ENCODE peak calls at places on chromosomes 12 and 14, in five cellular contexts. B is IMR-90, Y is heart left ventricle, R is prostate gland, V is A549. A is an unnamed sample.

GRCh38 chr12:123062682-123063426 is 82.4 kb downstream of the ARL6IP4 start:
- DNase-seq in Y (peak), B (peak), R (no peak), V (peak), A (peak)

GRCh38 chr12:5138256-5138655 is 94.6 kb downstream of the KCNA5 start:
- DNase-seq in Y (no peak), V (no peak), R (no peak), B (no peak), A (no peak)

GRCh38 chr12:42498549-42499247 is 90.8 kb downstream of the PRICKLE1 start:
- DNase-seq in R (no peak), Y (no peak), B (peak), V (no peak), A (no peak)

GRCh38 chr12:43312991-43313505 is 239.0 kb downstream of the ADAMTS20 start:
- DNase-seq in V (no peak), R (no peak), B (no peak), Y (no peak), A (no peak)

GRCh38 chr12:121186826-121187225 is 23.1 kb upstream of the P2RX4 start:
- DNase-seq in V (no peak), B (no peak), Y (no peak), R (no peak), A (no peak)

GRCh38 chr12:20486233-20486632 is 117.9 kb downstream of the PDE3A start:
- DNase-seq in V (no peak), R (no peak), B (peak), Y (no peak), A (no peak)

GRCh38 chr14:87049886-87050820 is 942.8 kb downstream of the GALC start:
- DNase-seq in R (no peak), V (peak), B (peak), Y (no peak), A (no peak)

GRCh38 chr14:71452987-71453386 is 479.2 kb upstream of the RGS6 start:
- DNase-seq in V (no peak), Y (no peak), B (no peak), R (no peak), A (no peak)

GRCh38 chr12:31011746-31012567 is 61.7 kb upstream of the DDX11 start:
- DNase-seq in V (no peak), B (no peak), Y (no peak), R (no peak), A (peak)

GRCh38 chr14:68653108-68653507 is 139.8 kb downstream of the ZFP36L1 start:
- DNase-seq in Y (no peak), R (no peak), V (no peak), B (no peak), A (peak)

GRCh38 chr14:53180272-53181221 is 27.4 kb upstream of the DDHD1 start:
- DNase-seq in Y (no peak), B (peak), V (no peak), R (no peak), A (no peak)

GRCh38 chr12:114319422-114319821 is 86.5 kb downstream of the TBX5 start:
- DNase-seq in R (no peak), Y (peak), B (peak), V (no peak), A (no peak)

GRCh38 chr14:100836961-100837811 is 11.3 kb downstream of the MEG3 start:
- DNase-seq in Y (no peak), B (no peak), V (no peak), R (no peak), A (no peak)

GRCh38 chr12:112389228-112389627 is 7.0 kb upstream of the HECTD4 start:
- DNase-seq in Y (no peak), B (no peak), V (no peak), R (no peak), A (no peak)

GRCh38 chr14:72559227-72559626 is 334.7 kb downstream of the DPF3 start:
- DNase-seq in Y (no peak), B (no peak), V (no peak), R (no peak), A (no peak)

GRCh38 chr14:81323094-81323493 is 77.0 kb downstream of the STON2 start:
- DNase-seq in V (no peak), B (no peak), R (no peak), Y (no peak), A (no peak)

GRCh38 chr12:96570579-96570978 is 81.2 kb downstream of the CFAP54 start:
- DNase-seq in Y (no peak), V (no peak), R (no peak), B (no peak), A (no peak)

GRCh38 chr12:25710149-25710548 is 157.1 kb upstream of the LMNTD1 start:
- DNase-seq in V (no peak), B (no peak), Y (no peak), R (no peak), A (no peak)

GRCh38 chr12:62928632-62929031 is 6.3 kb downstream of the PPM1H start:
- DNase-seq in B (no peak), V (no peak), Y (no peak), R (no peak), A (no peak)

GRCh38 chr12:76020731-76021672 is 10.6 kb downstream of the PHLDA1 start:
- DNase-seq in R (no peak), V (peak), Y (no peak), B (peak), A (no peak)

GRCh38 chr12:6120796-6121473 is 3.5 kb downstream of the VWF start:
- DNase-seq in B (no peak), V (no peak), Y (no peak), R (no peak), A (no peak)

GRCh38 chr14:101047326-101047725 is 143.8 kb upstream of the RTL1 start:
- DNase-seq in B (no peak), V (no peak), Y (no peak), R (no peak), A (no peak)

GRCh38 chr14:88790501-88791251 is 2.1 kb downstream of the EML5 start:
- DNase-seq in Y (no peak), R (no peak), B (no peak), V (no peak), A (no peak)

GRCh38 chr14:95784137-95784536 is 70.2 kb upstream of the TCL1A start:
- DNase-seq in V (no peak), B (peak), R (no peak), Y (no peak), A (no peak)

GRCh38 chr14:33509927-33510535 is 440.8 kb downstream of the EGLN3 start:
- DNase-seq in Y (no peak), V (no peak), R (no peak), B (no peak), A (no peak)

GRCh38 chr14:101754893-101755292 is 6.6 kb upstream of the PPP2R5C start:
- DNase-seq in R (no peak), B (no peak), Y (no peak), V (no peak), A (peak)

GRCh38 chr12:11577658-11578260 is 71.7 kb upstream of the ETV6 start:
- DNase-seq in Y (no peak), R (no peak), V (no peak), B (peak), A (no peak)

GRCh38 chr12:40226652-40227051 is 1.9 kb downstream of the LRRK2 start:
- DNase-seq in V (peak), B (peak), R (no peak), Y (peak), A (peak)

GRCh38 chr12:85968606-85969005 is 94.5 kb downstream of the NTS start:
- DNase-seq in R (no peak), V (no peak), B (no peak), Y (no peak), A (no peak)

DNA sequence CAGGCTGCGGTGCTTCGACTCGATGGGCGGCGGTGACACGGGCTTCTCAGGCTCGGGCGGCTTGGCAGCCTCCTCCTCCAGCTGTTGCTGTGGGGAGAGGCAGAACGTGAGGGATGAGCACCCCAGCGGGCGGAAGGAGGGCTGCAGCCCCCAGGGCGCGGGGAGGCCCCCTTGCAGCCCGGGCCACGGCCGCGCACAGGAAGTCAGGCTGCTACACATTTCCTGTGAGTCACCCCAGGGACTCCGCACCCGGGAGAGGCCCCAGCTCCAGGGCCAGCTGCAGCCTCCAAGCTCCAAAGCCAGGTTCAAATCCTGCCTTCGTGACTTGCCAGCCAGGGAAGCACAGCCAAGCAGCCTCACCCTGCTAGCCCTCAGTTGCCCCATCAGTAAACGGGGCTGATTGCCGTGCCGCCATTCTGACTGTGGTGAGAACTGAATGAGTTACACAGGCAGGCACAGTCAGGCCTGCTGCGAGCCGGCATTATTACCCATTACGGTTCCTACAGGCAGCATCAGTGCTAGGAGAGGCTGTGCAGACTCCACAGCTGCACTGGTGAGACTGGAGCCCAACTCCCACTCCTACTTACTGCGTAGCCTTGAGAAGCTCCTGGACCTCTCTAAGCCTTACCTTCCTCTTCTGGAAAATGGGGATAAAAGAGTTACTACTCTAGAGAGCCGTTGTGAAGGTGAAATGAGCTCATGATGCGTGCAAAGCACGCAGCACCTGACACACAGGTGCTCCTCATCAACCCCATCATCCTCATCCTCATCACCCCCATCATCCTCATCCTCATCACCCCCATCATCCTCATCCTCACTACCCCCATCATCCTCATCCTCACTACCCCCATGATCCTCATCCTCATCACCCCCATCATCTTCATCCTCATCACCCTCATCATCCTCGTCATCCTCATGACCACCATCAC is 100.9 kb downstream of the NCOR2 start:
- DNase-seq in R (no peak), V (no peak), B (peak), Y (peak), A (no peak)
- TF ChIP-seq POLR2A in R (no peak), V (no peak), B (no peak), Y (no peak), A (no peak)

DNA sequence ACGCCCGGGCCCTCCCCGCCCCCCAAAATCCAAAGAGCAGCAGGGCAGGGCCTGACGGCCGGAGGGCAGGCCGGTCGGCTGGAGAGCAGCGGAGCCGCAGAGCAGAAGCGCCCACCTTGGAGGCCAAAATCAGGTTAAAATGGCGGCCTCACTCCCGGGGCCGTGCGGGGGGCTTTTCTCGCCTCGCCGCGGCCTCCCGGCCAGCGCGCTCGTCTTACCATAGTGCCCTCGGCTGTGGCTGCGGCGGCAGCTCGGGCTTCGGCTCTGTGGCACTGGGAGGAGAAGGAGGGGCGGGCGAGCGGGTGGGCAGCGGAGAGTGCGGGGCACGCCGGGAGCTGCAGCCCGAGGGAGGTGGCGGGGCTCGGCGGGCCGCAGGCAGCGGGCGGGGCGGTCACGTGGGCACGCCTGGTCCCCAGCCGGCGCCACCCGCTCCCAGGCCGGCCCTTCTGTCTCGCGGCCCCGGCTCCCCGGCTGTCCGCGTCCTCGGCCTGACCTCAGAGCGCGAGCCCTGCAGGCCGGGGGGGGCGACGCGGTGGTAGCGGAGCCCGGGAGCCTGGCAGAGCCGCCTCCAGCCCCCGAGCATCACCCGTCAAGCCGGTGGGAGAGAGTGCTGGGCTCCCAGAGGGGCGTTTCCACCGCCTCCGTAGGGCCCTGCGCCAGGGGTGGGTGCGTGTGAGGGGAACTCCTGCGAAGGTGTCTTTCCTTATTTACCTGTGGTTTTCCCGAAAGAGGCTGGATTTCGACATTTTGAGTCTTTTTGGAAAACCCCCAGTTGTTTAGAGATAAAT is at the start of gene CFL2:
- DNase-seq in V (peak), R (peak), Y (peak), B (peak), A (peak)
- TF ChIP-seq POLR2A in V (peak), R (peak), Y (peak), B (peak), A (peak)

GRCh38 chr12:49626169-49626835 is 2.9 kb downstream of the PRPF40B start:
- DNase-seq in V (peak), Y (no peak), B (peak), R (no peak), A (no peak)
- TF ChIP-seq POLR2A in V (no peak), Y (no peak), B (no peak), R (no peak), A (no peak)

DNA sequence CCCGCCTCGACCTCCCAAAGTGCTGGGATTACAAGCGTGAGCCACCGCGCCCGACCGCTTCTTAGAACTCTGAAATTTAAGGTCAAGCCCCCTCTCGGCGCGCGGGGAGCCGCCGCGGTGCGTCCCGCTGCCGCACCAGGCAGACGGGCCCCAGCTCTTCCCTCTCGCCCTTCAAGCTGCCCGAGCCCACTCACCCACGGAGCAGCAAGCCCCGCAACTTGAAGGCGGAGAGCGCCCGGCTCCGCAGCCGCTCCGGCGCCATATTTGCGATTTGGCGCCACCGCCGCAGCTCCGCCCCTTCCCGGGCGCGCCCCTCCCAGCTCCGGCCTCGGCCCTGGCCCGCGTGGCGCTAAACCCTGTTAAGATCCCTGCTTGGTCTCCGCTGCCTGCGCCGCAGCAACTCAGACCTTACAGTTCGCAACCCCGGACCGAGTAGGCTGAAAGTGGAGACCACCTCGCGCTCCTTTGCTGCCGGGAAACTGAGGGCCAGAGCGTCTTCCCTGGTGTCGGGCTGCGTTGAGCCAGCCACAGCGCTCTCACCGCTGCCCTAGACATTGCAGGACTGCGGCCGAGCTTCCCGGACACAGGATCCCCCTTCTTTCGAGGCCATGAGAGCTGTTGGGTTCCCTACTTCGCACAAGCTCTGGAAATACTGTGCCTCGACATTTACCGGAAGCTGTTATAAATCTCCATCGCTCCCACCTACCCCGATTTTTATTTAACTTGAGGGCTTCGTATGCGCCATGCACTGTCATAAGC is at the start of gene POLE2:
- DNase-seq in B (peak), V (peak), Y (peak), R (peak), A (peak)
- TF ChIP-seq POLR2A in B (no peak), V (peak), Y (peak), R (no peak), A (no peak)

GRCh38 chr12:1595690-1596347 is 1.4 kb upstream of the FBXL14 start:
- DNase-seq in B (peak), R (no peak), V (no peak), Y (no peak), A (no peak)

GRCh38 chr12:1594045-1594294 is 411 bp downstream of the FBXL14 start:
- DNase-seq in V (peak), B (no peak), R (peak), Y (peak), A (no peak)

GRCh38 chr12:1593232-1594044 is 943 bp downstream of the FBXL14 start:
- DNase-seq in Y (no peak), V (no peak), B (no peak), R (peak), A (no peak)

GRCh38 chr12:1595026-1595561 is 713 bp upstream of the FBXL14 start:
- DNase-seq in B (no peak), V (no peak), R (peak), Y (no peak), A (no peak)

DNA sequence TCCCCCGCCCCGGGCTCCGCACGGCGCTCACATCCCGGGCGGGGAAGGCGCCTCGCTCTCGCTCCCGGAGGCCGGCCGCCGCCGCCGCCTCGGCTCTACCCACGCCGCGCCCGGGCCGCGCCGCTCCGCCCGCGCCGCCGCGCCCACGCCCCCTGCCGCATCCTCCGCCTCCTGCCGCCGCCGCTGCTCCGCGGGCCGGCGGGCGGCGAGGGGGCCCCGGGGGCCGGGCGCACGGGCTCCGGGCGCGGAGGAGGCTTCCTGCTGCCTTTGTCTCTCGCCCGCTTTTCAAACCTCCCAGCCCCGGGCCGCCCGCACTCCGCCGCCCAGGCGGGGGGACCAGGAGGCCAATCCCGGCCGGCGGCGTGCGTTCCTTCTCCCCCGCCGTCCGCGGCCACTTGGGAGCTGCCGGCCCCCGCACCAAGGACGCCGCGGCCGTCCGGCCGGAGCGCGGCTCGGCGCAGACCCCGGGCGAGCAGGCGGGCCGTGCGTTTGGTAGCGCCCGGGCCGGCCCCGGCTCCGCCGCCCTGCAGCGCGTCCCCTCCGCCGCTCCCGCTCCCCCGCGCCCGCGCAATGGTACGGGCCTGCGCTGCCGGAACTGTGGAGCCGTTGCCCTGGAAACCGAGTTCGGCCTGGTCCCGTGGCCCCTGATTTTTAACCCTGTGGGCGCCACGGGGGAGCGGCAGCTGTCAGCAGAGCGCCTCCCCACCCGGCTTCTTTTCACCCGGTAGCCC is at the start of gene FBXL14:
- DNase-seq in V (peak), B (peak), Y (peak), R (peak), A (peak)
- TF ChIP-seq POLR2A in V (peak), B (no peak), Y (peak), R (peak), A (no peak)

A was measured in lower leg skin.